ENCODE peak calls at places on chromosomes 12 and 14, in eight cellular contexts. P, W, X, R, N, E, B and S are unnamed samples.

GRCh38 chr14:22179190-22179589 is 409.8 kb downstream of the DAD1 start:
- DNase-seq in P (no peak), W (no peak), X (no peak), R (no peak), N (no peak), E (no peak), B (no peak), S (no peak)

GRCh38 chr14:68089146-68089715 is 269.7 kb downstream of the RAD51B start:
- DNase-seq in P (peak), W (no peak), X (peak), R (no peak), N (no peak), E (peak), B (peak), S (no peak)

GRCh38 chr14:61300754-61301153 is 19.6 kb upstream of the TMEM30B start:
- DNase-seq in P (no peak), W (no peak), X (no peak), R (no peak), N (no peak), E (no peak), B (no peak), S (no peak)

GRCh38 chr12:105083551-105084105 is 630 bp downstream of the ALDH1L2 start:
- DNase-seq in P (peak), W (peak), X (peak), R (peak), N (peak), E (peak), B (peak), S (no peak)

GRCh38 chr12:123119808-123120207 is 31.1 kb downstream of the PITPNM2 start:
- DNase-seq in P (no peak), W (no peak), X (no peak), R (no peak), N (no peak), E (no peak), B (no peak), S (no peak)

GRCh38 chr12:93979189-93979588 is 169.2 kb upstream of the PLXNC1 start:
- DNase-seq in P (peak), W (no peak), X (no peak), R (peak), N (no peak), E (no peak), B (peak), S (no peak)

GRCh38 chr14:93059917-93060545 is 55.7 kb downstream of the ITPK1 start:
- DNase-seq in P (no peak), W (no peak), X (no peak), R (no peak), N (no peak), E (peak), B (no peak), S (no peak)

GRCh38 chr12:109264095-109264942 is 44.8 kb downstream of the FOXN4 start:
- DNase-seq in P (peak), W (peak), X (peak), R (peak), N (no peak), E (peak), B (peak), S (no peak)

GRCh38 chr12:116044181-116044580 is 233.3 kb downstream of the MED13L start:
- DNase-seq in P (no peak), W (no peak), X (no peak), R (no peak), N (no peak), E (no peak), B (no peak), S (no peak)

GRCh38 chr12:32139064-32139421 is 32.4 kb downstream of the BICD1 start:
- DNase-seq in P (no peak), W (no peak), X (no peak), R (no peak), N (no peak), E (no peak), B (peak), S (no peak)

GRCh38 chr14:53840444-53840843 is 116.2 kb downstream of the BMP4 start:
- DNase-seq in P (peak), W (no peak), X (peak), R (no peak), N (no peak), E (no peak), B (peak), S (no peak)

DNA sequence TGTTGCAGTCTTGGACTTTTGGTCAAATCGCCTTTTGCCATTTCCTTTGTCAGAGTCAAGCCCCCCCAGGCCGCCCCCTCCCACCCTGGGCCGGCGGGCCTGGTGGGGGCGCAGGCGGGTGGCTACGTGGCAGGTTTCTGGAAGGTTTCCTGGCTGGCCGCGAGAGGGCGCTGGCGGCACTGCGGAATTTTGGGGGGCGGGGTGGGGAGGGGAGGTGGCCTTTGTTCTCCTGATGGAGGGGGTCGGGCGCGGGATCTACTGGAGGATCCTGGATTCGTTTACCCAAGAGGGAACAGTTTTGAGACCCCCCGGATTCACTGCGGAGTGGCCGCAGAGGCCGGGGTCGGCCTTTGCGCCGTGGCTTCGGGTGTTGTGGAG is 1.2 kb downstream of the MEG3 start:
- DNase-seq in P (no peak), W (no peak), X (no peak), R (no peak), N (no peak), E (no peak), B (peak), S (no peak)
- TF ChIP-seq CTCF in P (peak), W (no peak), X (no peak), R (no peak), N (peak), E (no peak), B (peak), S (no peak)

DNA sequence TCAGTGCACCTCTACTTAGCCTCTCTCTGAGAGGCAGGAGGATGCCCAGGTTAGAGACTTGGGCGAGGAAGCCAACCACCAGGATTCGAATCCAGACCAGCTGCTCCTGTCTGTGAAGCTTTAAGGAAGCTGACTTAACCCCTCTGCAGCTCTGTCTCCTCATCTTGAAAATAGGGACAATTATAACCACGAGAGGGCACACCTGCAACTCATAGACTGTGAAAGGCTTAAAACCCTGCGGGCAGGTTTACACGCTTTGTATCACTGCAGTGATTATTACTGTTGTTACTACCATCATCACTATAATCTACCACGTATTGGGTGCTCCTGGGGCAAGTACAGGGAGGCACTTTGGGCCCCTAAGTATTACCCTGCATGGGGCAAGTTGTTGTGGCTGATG is 379.8 kb downstream of the VRK1 start:
- DNase-seq in P (no peak), W (no peak), X (peak), R (no peak), N (no peak), E (no peak), B (no peak), S (no peak)
- TF ChIP-seq CTCF in P (peak), W (no peak), X (no peak), R (no peak), N (no peak), E (no peak), B (no peak), S (no peak)

DNA sequence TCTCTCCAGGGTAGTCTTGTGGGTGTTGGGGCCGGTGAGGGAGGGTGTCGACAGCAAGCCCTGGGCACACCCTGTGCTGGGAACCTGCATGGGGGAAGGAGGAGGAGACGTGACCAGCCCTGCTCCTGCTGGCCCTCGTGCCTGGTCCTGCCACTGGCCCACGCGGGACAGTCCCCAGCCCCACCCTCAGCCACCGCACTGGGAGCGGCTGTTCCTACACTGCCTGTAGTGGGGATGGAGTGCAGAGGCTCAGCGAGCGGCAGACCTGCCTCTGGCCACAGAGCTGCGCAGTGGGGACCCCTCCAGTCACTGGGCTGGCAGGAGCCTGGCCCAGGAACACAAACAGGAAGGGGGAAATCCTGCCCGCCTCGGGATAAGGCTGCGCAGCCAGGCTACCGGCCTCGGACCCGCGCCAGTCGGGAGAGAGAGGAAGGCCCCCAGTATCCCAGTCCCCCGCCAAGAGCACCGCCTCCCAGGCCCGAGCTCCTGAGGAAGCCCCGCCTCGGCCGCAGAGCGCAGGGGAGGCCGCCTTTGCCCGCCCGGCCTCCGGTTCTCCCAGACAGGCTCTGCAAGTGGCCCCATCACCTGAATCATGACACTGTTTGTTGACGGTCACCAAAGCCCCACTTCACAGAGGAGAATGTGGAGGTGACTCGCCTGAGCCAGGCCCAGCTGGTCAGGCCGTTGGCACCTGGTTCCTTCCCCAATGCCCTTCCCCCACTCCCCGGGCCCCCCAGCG is 10.6 kb downstream of the AHNAK2 start:
- DNase-seq in P (no peak), W (no peak), X (peak), R (peak), N (no peak), E (peak), B (peak), S (no peak)
- TF ChIP-seq CTCF in P (no peak), W (no peak), X (no peak), R (no peak), N (no peak), E (no peak), B (no peak), S (no peak)

GRCh38 chr12:57992001-57992400 is 50.6 kb downstream of the ATP23 start:
- DNase-seq in P (no peak), W (no peak), X (no peak), R (no peak), N (no peak), E (no peak), B (no peak), S (no peak)

GRCh38 chr12:57989837-57990236 is 48.5 kb downstream of the ATP23 start:
- DNase-seq in P (no peak), W (no peak), X (no peak), R (no peak), N (no peak), E (no peak), B (no peak), S (no peak)

GRCh38 chr12:57990241-57990883 is 49.0 kb downstream of the ATP23 start:
- DNase-seq in P (no peak), W (no peak), X (no peak), R (no peak), N (no peak), E (no peak), B (no peak), S (no peak)

GRCh38 chr12:57993834-57994233 is 52.5 kb downstream of the ATP23 start:
- DNase-seq in P (no peak), W (no peak), X (no peak), R (no peak), N (no peak), E (no peak), B (no peak), S (no peak)

DNA sequence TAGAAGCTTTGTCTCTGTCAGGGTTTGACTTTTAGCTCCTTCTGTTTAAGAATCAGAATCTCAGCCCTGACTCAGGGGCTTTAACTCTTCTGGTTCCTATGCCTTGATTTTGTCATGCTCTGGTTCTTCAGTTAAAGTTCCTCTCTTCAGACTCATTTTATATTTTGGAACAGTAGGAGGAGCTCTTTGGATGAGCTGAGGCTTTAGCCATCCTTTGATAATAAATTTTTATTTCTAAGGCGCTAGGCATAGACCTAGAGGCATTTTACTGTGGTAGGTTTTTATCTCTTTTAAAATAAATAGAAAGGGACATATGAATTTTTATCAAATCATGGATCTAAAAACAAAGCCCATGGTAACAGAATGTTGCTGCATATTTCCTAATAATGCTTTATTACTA is 51.7 kb downstream of the ATP23 start:
- DNase-seq in P (peak), W (no peak), X (no peak), R (no peak), N (no peak), E (no peak), B (peak), S (no peak)
- TF ChIP-seq CTCF in P (peak), W (no peak), X (no peak), R (no peak), N (no peak), E (no peak), B (peak), S (no peak)

GRCh38 chr14:57704796-57705195 is 161.1 kb downstream of the SLC35F4 start:
- DNase-seq in P (no peak), W (no peak), X (no peak), R (no peak), N (no peak), E (no peak), B (no peak), S (no peak)

GRCh38 chr14:57709909-57710308 is 156.0 kb downstream of the SLC35F4 start:
- DNase-seq in P (no peak), W (no peak), X (no peak), R (no peak), N (no peak), E (no peak), B (no peak), S (no peak)

GRCh38 chr14:57712698-57713097 is 153.2 kb downstream of the SLC35F4 start:
- DNase-seq in P (no peak), W (no peak), X (no peak), R (no peak), N (no peak), E (no peak), B (no peak), S (no peak)

GRCh38 chr14:57712101-57712500 is 153.8 kb downstream of the SLC35F4 start:
- DNase-seq in P (no peak), W (no peak), X (no peak), R (no peak), N (no peak), E (no peak), B (peak), S (no peak)

DNA sequence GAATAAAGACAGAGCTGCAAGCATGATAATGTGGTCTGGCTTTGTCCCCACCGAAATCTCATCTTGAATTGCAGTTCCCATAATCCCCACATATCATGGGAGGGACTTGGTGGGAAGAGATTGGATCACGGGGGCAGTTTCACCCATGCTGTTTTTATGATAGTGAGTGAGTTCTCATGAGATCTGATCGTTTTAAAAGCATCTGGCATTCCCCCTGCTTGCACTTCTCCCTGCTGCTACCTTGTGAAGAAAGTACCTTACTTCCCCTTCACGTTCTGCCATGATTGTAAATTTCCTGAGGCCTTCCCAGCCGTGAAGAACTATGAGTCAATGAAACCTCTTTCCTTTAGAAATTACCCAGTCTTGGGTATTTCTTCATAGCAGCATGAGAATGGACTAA is 158.7 kb downstream of the SLC35F4 start:
- DNase-seq in P (no peak), W (no peak), X (no peak), R (no peak), N (no peak), E (no peak), B (no peak), S (no peak)
- TF ChIP-seq CTCF in P (no peak), W (no peak), X (no peak), R (no peak), N (no peak), E (no peak), B (no peak), S (no peak)

GRCh38 chr14:28609228-28609828 is 157.3 kb upstream of the FOXG1 start:
- DNase-seq in P (peak), W (no peak), X (peak), R (peak), N (no peak), E (peak), B (peak), S (no peak)
- TF ChIP-seq CTCF in P (peak), W (peak), X (peak), R (no peak), N (no peak), E (peak), B (peak), S (no peak)

DNA sequence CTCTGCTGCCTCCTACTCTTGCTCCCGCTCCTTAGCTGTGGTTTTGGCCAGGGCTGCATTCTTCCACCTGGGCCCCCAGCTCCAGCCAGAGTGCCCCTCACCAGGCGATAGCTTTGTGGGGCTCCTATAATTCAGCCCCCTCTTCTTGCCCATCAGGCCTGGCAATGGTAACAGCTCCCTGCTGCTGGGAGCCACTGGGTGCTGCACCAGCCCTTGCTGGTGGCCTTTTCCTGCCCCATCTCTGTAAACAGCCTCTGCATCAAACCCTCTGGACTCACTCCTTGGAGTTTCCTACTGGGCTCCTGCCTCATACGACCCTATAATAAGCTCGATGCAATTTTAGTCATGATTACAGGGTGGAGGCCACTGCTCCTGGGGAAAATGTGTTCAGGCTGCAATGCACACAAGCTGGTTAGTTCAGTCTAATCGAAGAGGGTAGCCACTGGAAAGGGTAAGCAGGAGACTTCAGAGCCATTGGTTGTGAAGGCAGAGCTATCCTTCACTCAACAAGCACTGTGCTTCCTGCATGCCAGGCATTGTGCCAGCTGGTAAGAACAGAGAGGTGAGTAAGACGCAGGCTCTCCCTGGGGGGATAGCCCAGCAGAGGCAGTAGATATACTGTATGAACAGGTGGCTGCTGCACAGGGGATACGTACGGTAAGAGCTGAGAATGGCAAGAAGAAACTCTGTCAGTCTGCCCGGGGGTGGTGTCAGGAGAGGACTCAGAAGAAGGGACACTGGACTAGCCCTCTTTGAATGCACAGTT is 24.7 kb downstream of the CLMN start:
- DNase-seq in P (no peak), W (no peak), X (peak), R (peak), N (no peak), E (no peak), B (peak), S (no peak)
- TF ChIP-seq CTCF in P (no peak), W (no peak), X (no peak), R (no peak), N (no peak), E (no peak), B (no peak), S (no peak)

GRCh38 chr14:104680806-104681688 is 8.4 kb upstream of the INF2 start:
- DNase-seq in P (peak), W (peak), X (peak), R (peak), N (peak), E (no peak), B (peak), S (no peak)
- TF ChIP-seq CTCF in P (peak), W (peak), X (no peak), R (no peak), N (no peak), E (no peak), B (peak), S (no peak)